ENCODE peak calls at places on chromosome 20, in nine cellular contexts. One of them, this sample, is unnamed.

GRCh38 chr20:23148721-23149570 is 62.8 kb upstream of the CD93 start:
- DNase-seq in HL-60: no peak
- DNase-seq in HepG2: no peak
- DNase-seq in GM23338: no peak
- DNase-seq in A549: no peak
- DNase-seq in SK-N-SH: no peak
- DNase-seq in HCT116: no peak
- DNase-seq in K562: peak
- DNase-seq in Panc1: no peak
- DNase-seq in this sample: no peak

GRCh38 chr20:59994697-59995122 is 36.5 kb downstream of the CDH26 start:
- DNase-seq in HL-60: no peak
- DNase-seq in HepG2: no peak
- DNase-seq in GM23338: peak
- DNase-seq in A549: peak
- DNase-seq in SK-N-SH: no peak
- DNase-seq in HCT116: peak
- DNase-seq in K562: peak
- DNase-seq in Panc1: no peak
- DNase-seq in this sample: no peak

GRCh38 chr20:53142225-53142624 is 170.1 kb downstream of the TSHZ2 start:
- DNase-seq in HL-60: no peak
- DNase-seq in HepG2: peak
- DNase-seq in GM23338: no peak
- DNase-seq in A549: peak
- DNase-seq in SK-N-SH: no peak
- DNase-seq in HCT116: no peak
- DNase-seq in K562: peak
- DNase-seq in Panc1: no peak
- DNase-seq in this sample: no peak

GRCh38 chr20:53748821-53749402 is 155.3 kb upstream of the ZNF217 start:
- DNase-seq in HL-60: no peak
- DNase-seq in HepG2: no peak
- DNase-seq in GM23338: no peak
- DNase-seq in A549: peak
- DNase-seq in SK-N-SH: no peak
- DNase-seq in HCT116: no peak
- DNase-seq in K562: no peak
- DNase-seq in Panc1: no peak
- DNase-seq in this sample: no peak

GRCh38 chr20:25125636-25126035 is 43.7 kb upstream of the VSX1 start:
- DNase-seq in HL-60: no peak
- DNase-seq in HepG2: no peak
- DNase-seq in GM23338: no peak
- DNase-seq in A549: no peak
- DNase-seq in SK-N-SH: no peak
- DNase-seq in HCT116: no peak
- DNase-seq in K562: no peak
- DNase-seq in Panc1: no peak
- DNase-seq in this sample: no peak

GRCh38 chr20:33604084-33604990 is 57.8 kb upstream of the C20orf144 start:
- DNase-seq in HL-60: no peak
- DNase-seq in HepG2: no peak
- DNase-seq in GM23338: no peak
- DNase-seq in A549: no peak
- DNase-seq in SK-N-SH: no peak
- DNase-seq in HCT116: no peak
- DNase-seq in K562: no peak
- DNase-seq in Panc1: no peak
- DNase-seq in this sample: no peak

GRCh38 chr20:22954661-22955060 is 80.5 kb upstream of the SSTR4 start:
- DNase-seq in HL-60: no peak
- DNase-seq in HepG2: no peak
- DNase-seq in GM23338: no peak
- DNase-seq in A549: no peak
- DNase-seq in SK-N-SH: no peak
- DNase-seq in HCT116: no peak
- DNase-seq in K562: no peak
- DNase-seq in Panc1: no peak
- DNase-seq in this sample: no peak

GRCh38 chr20:62355527-62356142 is 11.5 kb downstream of the LAMA5 start:
- DNase-seq in HL-60: no peak
- DNase-seq in HepG2: peak
- DNase-seq in GM23338: no peak
- DNase-seq in A549: peak
- DNase-seq in SK-N-SH: no peak
- DNase-seq in HCT116: no peak
- DNase-seq in K562: no peak
- DNase-seq in Panc1: no peak
- DNase-seq in this sample: no peak

GRCh38 chr20:58598271-58599015 is 52.6 kb upstream of the STX16 start:
- DNase-seq in HL-60: no peak
- DNase-seq in HepG2: no peak
- DNase-seq in GM23338: no peak
- DNase-seq in A549: no peak
- DNase-seq in SK-N-SH: peak
- DNase-seq in HCT116: no peak
- DNase-seq in K562: no peak
- DNase-seq in Panc1: no peak
- DNase-seq in this sample: no peak

GRCh38 chr20:48191200-48191599 is 405.9 kb upstream of the SULF2 start:
- DNase-seq in HL-60: no peak
- DNase-seq in HepG2: no peak
- DNase-seq in GM23338: no peak
- DNase-seq in A549: no peak
- DNase-seq in SK-N-SH: no peak
- DNase-seq in HCT116: no peak
- DNase-seq in K562: no peak
- DNase-seq in Panc1: no peak
- DNase-seq in this sample: no peak

DNA sequence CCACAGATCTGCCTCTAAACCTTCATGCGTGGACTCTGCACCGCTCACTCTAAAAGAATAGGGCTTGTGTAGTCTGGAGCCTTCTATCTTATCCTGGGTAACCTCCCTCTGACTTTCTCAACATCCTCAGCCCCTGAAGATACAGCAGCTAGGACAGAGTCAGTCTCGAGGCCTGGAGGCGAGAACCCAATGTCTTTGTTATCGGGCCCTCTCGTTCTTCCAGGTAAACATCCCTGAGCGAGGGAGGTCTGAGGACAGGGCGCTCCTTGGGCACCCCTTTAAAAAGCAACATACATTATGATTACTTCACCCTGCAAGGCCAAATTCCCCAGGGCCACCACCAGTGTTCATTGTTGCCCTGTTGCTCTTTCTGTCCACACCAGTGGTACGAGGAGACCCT is 110.8 kb upstream of the PRND start:
- DNase-seq in HL-60: no peak
- DNase-seq in HepG2: no peak
- DNase-seq in GM23338: no peak
- DNase-seq in A549: no peak
- DNase-seq in SK-N-SH: no peak
- DNase-seq in HCT116: no peak
- DNase-seq in K562: no peak
- DNase-seq in Panc1: no peak
- DNase-seq in this sample: no peak
- TF ChIP-seq REST in HL-60: no peak
- TF ChIP-seq REST in HepG2: no peak
- TF ChIP-seq REST in GM23338: no peak
- TF ChIP-seq REST in A549: no peak
- TF ChIP-seq REST in SK-N-SH: no peak
- TF ChIP-seq REST in HCT116: no peak
- TF ChIP-seq REST in K562: no peak
- TF ChIP-seq REST in Panc1: no peak
- TF ChIP-seq REST in this sample: no peak

GRCh38 chr20:3209023-3209945 is at the start of gene ITPA:
- DNase-seq in HL-60: peak
- DNase-seq in HepG2: peak
- DNase-seq in GM23338: peak
- DNase-seq in A549: peak
- DNase-seq in SK-N-SH: peak
- DNase-seq in HCT116: no peak
- DNase-seq in K562: peak
- DNase-seq in Panc1: no peak
- DNase-seq in this sample: no peak
- TF ChIP-seq REST in HL-60: peak
- TF ChIP-seq REST in HepG2: peak
- TF ChIP-seq REST in GM23338: no peak
- TF ChIP-seq REST in A549: no peak
- TF ChIP-seq REST in SK-N-SH: no peak
- TF ChIP-seq REST in HCT116: no peak
- TF ChIP-seq REST in K562: no peak
- TF ChIP-seq REST in Panc1: no peak
- TF ChIP-seq REST in this sample: no peak

GRCh38 chr20:38198238-38198861 is 33.3 kb upstream of the TGM2 start:
- DNase-seq in HL-60: no peak
- DNase-seq in HepG2: no peak
- DNase-seq in GM23338: no peak
- DNase-seq in A549: no peak
- DNase-seq in SK-N-SH: no peak
- DNase-seq in HCT116: no peak
- DNase-seq in K562: peak
- DNase-seq in Panc1: no peak
- DNase-seq in this sample: no peak

GRCh38 chr20:38200646-38201045 is 35.6 kb upstream of the TGM2 start:
- DNase-seq in HL-60: no peak
- DNase-seq in HepG2: no peak
- DNase-seq in GM23338: no peak
- DNase-seq in A549: no peak
- DNase-seq in SK-N-SH: no peak
- DNase-seq in HCT116: no peak
- DNase-seq in K562: no peak
- DNase-seq in Panc1: no peak
- DNase-seq in this sample: no peak

GRCh38 chr20:38201356-38201755 is 36.3 kb upstream of the TGM2 start:
- DNase-seq in HL-60: no peak
- DNase-seq in HepG2: no peak
- DNase-seq in GM23338: no peak
- DNase-seq in A549: peak
- DNase-seq in SK-N-SH: no peak
- DNase-seq in HCT116: no peak
- DNase-seq in K562: peak
- DNase-seq in Panc1: no peak
- DNase-seq in this sample: no peak

GRCh38 chr20:38197217-38198008 is 32.3 kb upstream of the TGM2 start:
- DNase-seq in HL-60: no peak
- DNase-seq in HepG2: no peak
- DNase-seq in GM23338: no peak
- DNase-seq in A549: no peak
- DNase-seq in SK-N-SH: no peak
- DNase-seq in HCT116: no peak
- DNase-seq in K562: no peak
- DNase-seq in Panc1: no peak
- DNase-seq in this sample: no peak

DNA sequence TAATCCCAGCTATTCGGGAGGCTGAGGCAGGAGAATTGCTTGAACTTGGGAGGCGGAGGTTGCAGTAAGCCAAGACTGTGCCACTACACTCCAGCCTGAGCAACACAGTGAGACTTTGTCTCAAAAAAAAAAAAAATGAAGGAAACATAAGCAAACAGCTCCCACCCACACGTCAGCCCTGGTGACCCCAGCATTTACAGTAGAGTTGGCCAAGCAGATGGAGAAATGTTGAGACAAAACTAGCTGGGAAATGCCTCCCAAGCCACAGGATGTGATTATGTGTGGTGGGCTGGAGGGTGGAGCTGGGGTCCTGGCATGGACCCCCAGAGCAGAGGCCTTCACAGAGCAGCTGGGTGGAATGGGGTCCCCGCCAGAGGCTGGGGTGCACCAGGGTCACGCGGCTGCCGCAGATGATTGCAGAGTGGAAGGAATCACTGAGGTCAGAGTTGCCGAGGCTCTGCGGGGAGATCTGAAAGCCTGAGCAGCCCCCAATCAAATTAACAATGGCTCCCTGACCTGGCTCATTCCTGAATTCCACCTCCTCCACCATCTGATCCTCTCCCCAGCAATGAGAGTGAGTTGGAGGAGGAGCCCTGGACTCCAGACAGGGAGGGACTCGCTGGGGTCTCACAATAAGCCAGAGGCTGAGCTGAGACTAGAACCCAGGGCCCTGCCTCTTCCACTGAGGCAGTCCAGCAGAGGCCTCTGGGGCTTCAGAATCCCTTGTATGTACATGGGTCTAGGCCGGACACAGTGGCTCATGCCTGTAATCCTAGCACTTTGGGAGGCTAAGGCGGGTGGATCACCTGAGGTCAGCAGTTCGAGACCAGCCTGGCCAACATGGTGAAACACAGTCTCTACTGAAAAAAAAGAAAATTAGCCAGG is 34.7 kb upstream of the TGM2 start:
- DNase-seq in HL-60: no peak
- DNase-seq in HepG2: no peak
- DNase-seq in GM23338: no peak
- DNase-seq in A549: no peak
- DNase-seq in SK-N-SH: no peak
- DNase-seq in HCT116: no peak
- DNase-seq in K562: no peak
- DNase-seq in Panc1: no peak
- DNase-seq in this sample: no peak
- TF ChIP-seq REST in HL-60: no peak
- TF ChIP-seq REST in HepG2: no peak
- TF ChIP-seq REST in GM23338: no peak
- TF ChIP-seq REST in A549: no peak
- TF ChIP-seq REST in SK-N-SH: no peak
- TF ChIP-seq REST in HCT116: no peak
- TF ChIP-seq REST in K562: no peak
- TF ChIP-seq REST in Panc1: no peak
- TF ChIP-seq REST in this sample: no peak

DNA sequence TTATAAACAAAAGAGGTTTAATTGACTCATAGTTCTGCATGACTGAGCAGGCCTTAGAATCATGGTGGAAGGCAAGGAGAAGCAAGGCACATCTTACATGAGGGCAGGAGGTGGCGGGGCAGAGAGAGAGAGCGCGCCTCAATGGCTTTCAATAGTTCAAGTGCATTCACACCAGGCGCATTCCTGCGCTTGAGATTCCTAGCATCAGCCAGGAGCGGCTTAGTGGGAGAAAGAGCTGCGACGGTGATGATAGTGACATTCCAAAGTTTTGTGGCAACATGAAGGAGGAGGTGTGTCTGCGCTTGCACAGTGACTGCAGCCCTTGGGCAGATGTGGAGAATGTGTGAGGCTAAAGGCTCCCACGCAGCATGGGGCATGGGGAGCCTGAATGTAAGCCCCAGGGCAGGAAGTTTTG is 25.0 kb upstream of the EMILIN3 start:
- DNase-seq in HL-60: no peak
- DNase-seq in HepG2: no peak
- DNase-seq in GM23338: peak
- DNase-seq in A549: no peak
- DNase-seq in SK-N-SH: no peak
- DNase-seq in HCT116: no peak
- DNase-seq in K562: no peak
- DNase-seq in Panc1: no peak
- DNase-seq in this sample: no peak
- TF ChIP-seq REST in HL-60: no peak
- TF ChIP-seq REST in HepG2: no peak
- TF ChIP-seq REST in GM23338: no peak
- TF ChIP-seq REST in A549: no peak
- TF ChIP-seq REST in SK-N-SH: no peak
- TF ChIP-seq REST in HCT116: no peak
- TF ChIP-seq REST in K562: no peak
- TF ChIP-seq REST in Panc1: no peak
- TF ChIP-seq REST in this sample: no peak